ENCODE peak calls at places on chromosomes 13 and 19, in six cellular contexts. R is cardiac fibroblast, P is transverse colon, X is BE2C, N is bronchial epithelial cell, D is spleen. S is an unnamed sample.

GRCh38 chr13:98947925-98948324 is 29.9 kb downstream of the DOCK9 start:
- DNase-seq in R (no peak), P (no peak), X (no peak), N (no peak), D (no peak), S (no peak)

GRCh38 chr13:104764600-104764999 is 1698.4 kb upstream of the SLC10A2 start:
- DNase-seq in R (no peak), P (no peak), X (no peak), N (no peak), D (no peak), S (no peak)

GRCh38 chr19:47891923-47892666 is 6.0 kb upstream of the SULT2A1 start:
- DNase-seq in R (peak), P (no peak), X (peak), N (peak), D (peak), S (no peak)

GRCh38 chr13:75264611-75265010 is 217.4 kb downstream of the TBC1D4 start:
- DNase-seq in R (no peak), P (no peak), X (no peak), N (no peak), D (no peak), S (no peak)

GRCh38 chr19:279231-279630 is 12.0 kb downstream of the PLPP2 start:
- DNase-seq in R (no peak), P (no peak), X (no peak), N (no peak), D (no peak), S (no peak)

GRCh38 chr13:98992355-98992754 is 14.5 kb upstream of the DOCK9 start:
- DNase-seq in R (peak), P (no peak), X (no peak), N (peak), D (no peak), S (peak)

GRCh38 chr13:51861728-51862300 is at the start of gene CCDC70:
- DNase-seq in R (peak), P (no peak), X (no peak), N (peak), D (no peak), S (peak)

GRCh38 chr13:45950343-45950995 is 98.9 kb upstream of the SIAH3 start:
- DNase-seq in R (no peak), P (no peak), X (no peak), N (peak), D (no peak), S (peak)

GRCh38 chr13:23670793-23671192 is 100.6 kb downstream of the TNFRSF19 start:
- DNase-seq in R (no peak), P (no peak), X (no peak), N (no peak), D (no peak), S (no peak)

GRCh38 chr19:55584871-55585270 is 4.2 kb upstream of the ZNF579 start:
- DNase-seq in R (no peak), P (no peak), X (no peak), N (no peak), D (no peak), S (no peak)

GRCh38 chr13:98307392-98307743 is 130.3 kb upstream of the RNF113B start:
- DNase-seq in R (peak), P (no peak), X (no peak), N (no peak), D (no peak), S (no peak)

GRCh38 chr13:34161829-34162544 is 344.0 kb downstream of the RFC3 start:
- DNase-seq in R (peak), P (no peak), X (no peak), N (peak), D (no peak), S (peak)

GRCh38 chr19:42762782-42763181 is 2.7 kb downstream of the PSG8 start:
- DNase-seq in R (no peak), P (no peak), X (no peak), N (no peak), D (no peak), S (no peak)

GRCh38 chr19:30406220-30406944 is 34.2 kb downstream of the ZNF536 start:
- DNase-seq in R (no peak), P (peak), X (peak), N (no peak), D (no peak), S (no peak)

GRCh38 chr13:40665061-40665753 is 1.2 kb downstream of the FOXO1 start:
- DNase-seq in R (peak), P (peak), X (peak), N (no peak), D (peak), S (peak)

GRCh38 chr19:17127671-17128070 is 52.1 kb downstream of the MYO9B start:
- DNase-seq in R (no peak), P (no peak), X (no peak), N (no peak), D (no peak), S (no peak)

GRCh38 chr13:111936267-111936925 is 130.6 kb upstream of the SOX1 start:
- DNase-seq in R (no peak), P (no peak), X (no peak), N (no peak), D (no peak), S (no peak)

GRCh38 chr19:1199531-1199930 is 6.0 kb upstream of the STK11 start:
- DNase-seq in R (no peak), P (no peak), X (no peak), N (no peak), D (no peak), S (no peak)

GRCh38 chr19:42121666-42122069 is 10.6 kb downstream of the POU2F2 start:
- DNase-seq in R (peak), P (peak), X (no peak), N (peak), D (peak), S (peak)

GRCh38 chr13:80399340-80400163 is 58.6 kb upstream of the SPRY2 start:
- DNase-seq in R (no peak), P (peak), X (no peak), N (peak), D (no peak), S (peak)

GRCh38 chr19:55486971-55487883 is 1.0 kb upstream of the SSC5D start:
- DNase-seq in R (peak), P (peak), X (peak), N (peak), D (no peak), S (peak)

GRCh38 chr19:39212377-39212742 is 8.3 kb upstream of the SYCN start:
- DNase-seq in R (peak), P (peak), X (no peak), N (no peak), D (peak), S (no peak)

GRCh38 chr13:97140611-97141010 is 81.5 kb upstream of the MBNL2 start:
- DNase-seq in R (peak), P (no peak), X (no peak), N (no peak), D (no peak), S (no peak)
- H3K4me3 ChIP-seq in R (no peak), P (no peak), X (no peak), N (no peak), D (no peak), S (no peak)

GRCh38 chr19:49767967-49768581 is 1.3 kb downstream of the AP2A1 start:
- DNase-seq in R (no peak), P (no peak), X (no peak), N (no peak), D (no peak), S (no peak)
- H3K4me3 ChIP-seq in R (peak), P (peak), X (peak), N (peak), D (peak), S (peak)

GRCh38 chr19:12485571-12485970 is 955 bp upstream of the ZNF709 start:
- DNase-seq in R (no peak), P (no peak), X (no peak), N (no peak), D (no peak), S (no peak)
- H3K4me3 ChIP-seq in R (no peak), P (no peak), X (no peak), N (no peak), D (no peak), S (no peak)

GRCh38 chr19:12767666-12768065 is 7.7 kb downstream of the HOOK2 start:
- DNase-seq in R (no peak), P (no peak), X (no peak), N (no peak), D (no peak), S (no peak)

GRCh38 chr19:12763100-12763499 is 11.5 kb downstream of the BEST2 start:
- DNase-seq in R (no peak), P (no peak), X (no peak), N (no peak), D (no peak), S (no peak)

GRCh38 chr19:12764698-12765097 is 10.7 kb downstream of the HOOK2 start:
- DNase-seq in R (no peak), P (no peak), X (no peak), N (no peak), D (no peak), S (no peak)

GRCh38 chr19:12767150-12767549 is 8.2 kb downstream of the HOOK2 start:
- DNase-seq in R (no peak), P (no peak), X (no peak), N (no peak), D (no peak), S (no peak)

DNA sequence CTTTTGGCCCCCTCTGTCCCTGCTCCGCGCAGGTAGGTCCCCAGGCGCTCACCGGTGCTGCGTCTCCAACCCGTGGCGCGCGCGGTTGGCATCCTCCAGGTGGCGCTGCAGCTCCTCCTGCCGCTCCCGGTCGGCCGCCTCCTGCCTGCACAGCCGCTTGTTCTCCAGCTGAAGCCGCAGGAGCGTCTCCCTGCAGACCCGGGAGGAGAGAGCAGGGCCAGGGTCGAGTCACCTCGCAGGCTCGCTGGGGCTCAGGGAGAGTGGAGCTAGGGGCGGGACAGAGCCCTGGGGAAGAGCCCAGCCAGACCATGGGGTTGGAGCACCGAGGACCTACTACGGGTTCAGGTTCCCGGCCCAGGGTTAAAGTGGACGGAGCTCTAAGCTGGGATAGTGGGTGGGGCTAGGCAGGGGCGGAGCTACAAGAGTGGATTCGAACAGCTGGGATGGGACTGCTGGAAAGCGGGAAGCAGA is 9.3 kb downstream of the HOOK2 start:
- DNase-seq in R (peak), P (peak), X (peak), N (no peak), D (peak), S (peak)
- H3K4me3 ChIP-seq in R (peak), P (no peak), X (peak), N (peak), D (peak), S (peak)

GRCh38 chr13:36130168-36130541 is 1.0 kb downstream of the DCLK1 start:
- DNase-seq in R (no peak), P (no peak), X (no peak), N (no peak), D (no peak), S (no peak)
- H3K4me3 ChIP-seq in R (peak), P (no peak), X (peak), N (no peak), D (peak), S (no peak)

GRCh38 chr19:58439576-58440554 is at the start of gene ZNF132:
- DNase-seq in R (peak), P (peak), X (peak), N (peak), D (peak), S (peak)

GRCh38 chr19:58429745-58430144 is 10.2 kb downstream of the ZNF132 start:
- DNase-seq in R (no peak), P (no peak), X (no peak), N (peak), D (no peak), S (peak)

GRCh38 chr19:58428617-58429016 is 11.3 kb downstream of the ZNF132 start:
- DNase-seq in R (no peak), P (no peak), X (no peak), N (peak), D (no peak), S (peak)

DNA sequence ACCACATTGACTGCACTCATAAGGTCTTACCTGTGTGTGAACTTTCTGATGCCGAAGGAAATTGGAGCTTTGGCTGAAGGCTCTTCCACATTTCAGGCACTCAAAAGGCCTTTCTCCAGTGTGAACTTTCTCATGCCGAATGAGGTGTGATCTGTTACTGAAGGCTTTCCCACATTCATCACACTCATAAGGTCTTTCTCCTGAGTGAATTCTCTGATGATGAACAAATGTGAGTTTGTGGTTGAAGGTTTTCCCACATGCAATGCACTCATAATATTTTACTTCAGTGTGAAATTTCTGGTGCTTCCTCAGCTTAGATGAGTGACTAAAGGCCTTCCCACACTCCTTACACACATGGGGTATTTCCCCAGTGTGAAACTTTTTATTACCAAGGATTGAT is 5.7 kb downstream of the ZNF132 start:
- DNase-seq in R (peak), P (no peak), X (no peak), N (no peak), D (no peak), S (no peak)
- H3K4me3 ChIP-seq in R (no peak), P (no peak), X (no peak), N (no peak), D (no peak), S (no peak)

S was measured in epithelial cell of esophagus.